ENCODE peak calls at places on chromosomes 16 and 17, in ten cellular contexts. X is NCI-H774; A is occipital lobe; W is activated naive CD4-positive, alpha-beta T cell treated with anti-CD3 and anti-CD28 coated beads, Interleukin-2, amount 50 U/mL, for 72 hours; I is left cardiac atrium; P is MG63; E is mucosa of descending colon; L is caudate nucleus; S is WTC11; G is HTR-8/SVneo. R is an unnamed sample.

GRCh38 chr17:51372345-51373004 is 112.1 kb downstream of the UTP18 start:
- DNase-seq in X (peak; percentile 26), A (peak; percentile 67), W (no peak), I (peak; percentile 31), P (peak; percentile 60), E (no peak), L (peak; percentile 78), S (peak; percentile 38), G (peak; percentile 65), R (no peak)

GRCh38 chr16:25709182-25709581 is 17.4 kb downstream of the HS3ST4 start:
- DNase-seq in X (no peak), A (no peak), W (no peak), I (no peak), P (no peak), E (no peak), L (no peak), S (no peak), G (no peak), R (no peak)

GRCh38 chr17:47628014-47628413 is 21.7 kb upstream of the KPNB1 start:
- DNase-seq in X (no peak), A (no peak), W (no peak), I (no peak), P (no peak), E (no peak), L (no peak), S (no peak), G (no peak), R (no peak)

GRCh38 chr17:29167393-29168078 is 12.7 kb downstream of the MYO18A start:
- DNase-seq in X (no peak), A (no peak), W (no peak), I (no peak), P (no peak), E (no peak), L (no peak), S (no peak), G (no peak), R (no peak)

GRCh38 chr17:40557531-40558299 is 7.6 kb downstream of the CCR7 start:
- DNase-seq in X (no peak), A (no peak), W (peak; percentile 55), I (peak; percentile 68), P (no peak), E (no peak), L (no peak), S (peak; percentile 6), G (no peak), R (peak; percentile 84)

GRCh38 chr16:72092832-72093447 is 480 bp downstream of the TXNL4B start:
- DNase-seq in X (no peak), A (no peak), W (no peak), I (no peak), P (peak; percentile 15), E (no peak), L (no peak), S (no peak), G (peak; percentile 63), R (no peak)

GRCh38 chr16:30066882-30067583 is 1.5 kb downstream of the ALDOA start:
- DNase-seq in X (no peak), A (no peak), W (no peak), I (peak; percentile 60), P (no peak), E (peak; percentile 68), L (no peak), S (no peak), G (no peak), R (peak; percentile 83)

GRCh38 chr17:56681561-56682266 is 88.2 kb downstream of the NOG start:
- DNase-seq in X (no peak), A (no peak), W (no peak), I (no peak), P (peak; percentile 61), E (no peak), L (no peak), S (no peak), G (peak; percentile 76), R (no peak)

GRCh38 chr17:45339646-45340605 is 23.1 kb upstream of the MAP3K14 start:
- DNase-seq in X (no peak), A (no peak), W (peak; percentile 23), I (no peak), P (peak; percentile 68), E (no peak), L (no peak), S (no peak), G (no peak), R (peak; percentile 42)

GRCh38 chr16:11181242-11181888 is 74.6 kb downstream of the SOCS1 start:
- DNase-seq in X (no peak), A (no peak), W (no peak), I (no peak), P (no peak), E (no peak), L (no peak), S (no peak), G (no peak), R (no peak)

GRCh38 chr16:4403133-4403949 is 13.1 kb downstream of the CORO7 start:
- DNase-seq in X (no peak), A (no peak), W (no peak), I (no peak), P (no peak), E (no peak), L (peak; percentile 20), S (no peak), G (no peak), R (no peak)

GRCh38 chr17:83010323-83011200 is 68.8 kb upstream of the METRNL start:
- DNase-seq in X (peak; percentile 3), A (no peak), W (no peak), I (no peak), P (peak; percentile 35), E (no peak), L (no peak), S (no peak), G (no peak), R (peak; percentile 71)

GRCh38 chr16:27199235-27199586 is 4.1 kb upstream of the KDM8 start:
- DNase-seq in X (no peak), A (no peak), W (no peak), I (no peak), P (no peak), E (no peak), L (no peak), S (no peak), G (no peak), R (no peak)

GRCh38 chr17:60049936-60050335 is 28.8 kb downstream of the HEATR6 start:
- DNase-seq in X (no peak), A (no peak), W (no peak), I (no peak), P (no peak), E (no peak), L (no peak), S (no peak), G (no peak), R (no peak)

GRCh38 chr17:14552311-14552710 is 251.4 kb downstream of the HS3ST3B1 start:
- DNase-seq in X (no peak), A (no peak), W (no peak), I (no peak), P (peak; percentile 3), E (no peak), L (no peak), S (no peak), G (no peak), R (no peak)

GRCh38 chr17:10197721-10198508 is 491 bp downstream of the GAS7 start:
- DNase-seq in X (no peak), A (no peak), W (no peak), I (peak; percentile 42), P (no peak), E (no peak), L (no peak), S (peak; percentile 47), G (no peak), R (peak; percentile 84)

GRCh38 chr17:80667462-80668277 is 123.0 kb downstream of the RPTOR start:
- DNase-seq in X (no peak), A (no peak), W (no peak), I (no peak), P (no peak), E (no peak), L (no peak), S (no peak), G (no peak), R (no peak)

GRCh38 chr16:66959645-66960177 is 1.4 kb upstream of the CES3 start:
- DNase-seq in X (no peak), A (peak; percentile 44), W (no peak), I (peak; percentile 39), P (no peak), E (no peak), L (no peak), S (no peak), G (no peak), R (peak; percentile 87)

GRCh38 chr16:69378760-69379159 is 7.0 kb downstream of the TERF2 start:
- DNase-seq in X (no peak), A (no peak), W (no peak), I (no peak), P (no peak), E (no peak), L (no peak), S (no peak), G (no peak), R (no peak)

GRCh38 chr17:3641717-3642486 is 5.3 kb downstream of the CTNS start:
- DNase-seq in X (no peak), A (no peak), W (no peak), I (no peak), P (no peak), E (no peak), L (no peak), S (no peak), G (no peak), R (no peak)

GRCh38 chr16:86676216-86676800 is 98.0 kb downstream of the FOXL1 start:
- DNase-seq in X (no peak), A (no peak), W (no peak), I (no peak), P (peak; percentile 88), E (no peak), L (no peak), S (no peak), G (no peak), R (peak; percentile 41)

GRCh38 chr17:78474631-78475146 is 96.2 kb downstream of the PGS1 start:
- DNase-seq in X (no peak), A (no peak), W (no peak), I (no peak), P (no peak), E (no peak), L (no peak), S (no peak), G (no peak), R (no peak)

GRCh38 chr17:63647936-63648335 is 25.7 kb downstream of the MAP3K3 start:
- DNase-seq in X (no peak), A (no peak), W (no peak), I (no peak), P (no peak), E (no peak), L (no peak), S (no peak), G (no peak), R (no peak)

GRCh38 chr16:76976101-76976500 is 214.9 kb upstream of the MON1B start:
- DNase-seq in X (no peak), A (no peak), W (no peak), I (no peak), P (no peak), E (no peak), L (no peak), S (no peak), G (no peak), R (no peak)

GRCh38 chr17:3845361-3845753 is 689 bp downstream of the NCBP3 start:
- DNase-seq in X (no peak), A (no peak), W (peak; percentile 62), I (no peak), P (no peak), E (no peak), L (peak; percentile 25), S (no peak), G (peak; percentile 28), R (peak; percentile 64)

GRCh38 chr16:12617401-12617819 is 186.3 kb downstream of the CPPED1 start:
- DNase-seq in X (peak; percentile 3), A (no peak), W (no peak), I (no peak), P (no peak), E (no peak), L (no peak), S (no peak), G (no peak), R (no peak)

GRCh38 chr16:78505544-78506371 is 406.3 kb downstream of the WWOX start:
- DNase-seq in X (no peak), A (no peak), W (no peak), I (peak; percentile 76), P (peak; percentile 76), E (peak; percentile 69), L (peak; percentile 61), S (peak; percentile 17), G (no peak), R (peak; percentile 93)

GRCh38 chr17:81870978-81871386 is at the start of gene ARHGDIA:
- DNase-seq in X (no peak), A (no peak), W (no peak), I (peak; percentile 43), P (peak; percentile 96), E (no peak), L (no peak), S (no peak), G (no peak), R (no peak)